ENCODE peak calls at places on chromosomes 11 and 22, in four cellular contexts. F is spleen; S is naive thymus-derived CD4-positive, alpha-beta T cell; Y is tibial nerve. B is an unnamed sample.

GRCh38 chr11:1770061-1770460 is 6.3 kb upstream of the CTSD start:
- DNase-seq in F (peak; percentile 54), S (no peak), Y (no peak), B (no peak)

GRCh38 chr11:416757-417621 is 2.2 kb upstream of the SIGIRR start:
- DNase-seq in F (peak; percentile 93), S (peak; percentile 47), Y (no peak), B (peak; percentile 38)

GRCh38 chr22:38724176-38724575 is 18.4 kb downstream of the GTPBP1 start:
- DNase-seq in F (no peak), S (no peak), Y (no peak), B (no peak)

GRCh38 chr22:17120281-17120680 is 879 bp downstream of the TMEM121B start:
- DNase-seq in F (peak; percentile 89), S (peak; percentile 58), Y (no peak), B (peak; percentile 62)

GRCh38 chr22:45253039-45253641 is 12.4 kb upstream of the KIAA0930 start:
- DNase-seq in F (no peak), S (no peak), Y (no peak), B (no peak)

GRCh38 chr11:336666-337002 is 16.0 kb upstream of the IFITM3 start:
- DNase-seq in F (peak; percentile 12), S (no peak), Y (no peak), B (no peak)

GRCh38 chr11:17992916-17993315 is 19.9 kb downstream of the SERGEF start:
- DNase-seq in F (no peak), S (no peak), Y (no peak), B (no peak)

GRCh38 chr11:112605093-112605666 is 344.5 kb upstream of the PLET1 start:
- DNase-seq in F (no peak), S (no peak), Y (no peak), B (no peak)

GRCh38 chr11:16125796-16126195 is 230.6 kb downstream of the SOX6 start:
- DNase-seq in F (no peak), S (no peak), Y (no peak), B (no peak)

GRCh38 chr22:44888491-44888941 is 121.3 kb downstream of the PHF21B start:
- DNase-seq in F (no peak), S (no peak), Y (no peak), B (no peak)

GRCh38 chr22:23514317-23515038 is 65.6 kb downstream of the IGLL1 start:
- DNase-seq in F (no peak), S (no peak), Y (no peak), B (no peak)

GRCh38 chr22:33653525-33654063 is 266.7 kb downstream of the LARGE1 start:
- DNase-seq in F (no peak), S (no peak), Y (no peak), B (no peak)

GRCh38 chr11:134382830-134383229 is 29.2 kb downstream of the B3GAT1 start:
- DNase-seq in F (no peak), S (no peak), Y (no peak), B (no peak)

GRCh38 chr11:71267807-71268421 is 15.5 kb upstream of the SHANK2 start:
- DNase-seq in F (no peak), S (no peak), Y (no peak), B (no peak)

GRCh38 chr11:108970221-108970991 is 305.5 kb downstream of the DDX10 start:
- DNase-seq in F (no peak), S (no peak), Y (no peak), B (no peak)

GRCh38 chr22:37544955-37545702 is 15.2 kb upstream of the CDC42EP1 start:
- DNase-seq in F (no peak), S (peak; percentile 37), Y (no peak), B (peak; percentile 28)

GRCh38 chr11:117931971-117932370 is 2.8 kb upstream of the TMPRSS13 start:
- DNase-seq in F (peak; percentile 69), S (peak; percentile 19), Y (no peak), B (no peak)

GRCh38 chr22:32202539-32203180 is 2.2 kb downstream of the RFPL2 start:
- DNase-seq in F (no peak), S (peak; percentile 24), Y (no peak), B (peak; percentile 42)

GRCh38 chr11:36431429-36432092 is 78.5 kb downstream of the TRAF6 start:
- DNase-seq in F (no peak), S (no peak), Y (no peak), B (no peak)

GRCh38 chr11:69962152-69962551 is 116.0 kb upstream of the ANO1 start:
- DNase-seq in F (no peak), S (no peak), Y (no peak), B (no peak)

GRCh38 chr11:76371170-76371569 is 9.8 kb downstream of the THAP12 start:
- DNase-seq in F (no peak), S (no peak), Y (no peak), B (no peak)

GRCh38 chr11:67640021-67640757 is 626 bp upstream of the TBX10 start:
- DNase-seq in F (peak; percentile 87), S (peak; percentile 33), Y (no peak), B (peak; percentile 51)

GRCh38 chr11:126997196-126997595 is 3.4 kb downstream of the KIRREL3 start:
- DNase-seq in F (no peak), S (no peak), Y (no peak), B (no peak)

GRCh38 chr11:113542420-113542819 is 67.2 kb upstream of the DRD2 start:
- DNase-seq in F (no peak), S (no peak), Y (no peak), B (no peak)

GRCh38 chr11:106420048-106420665 is 342.7 kb downstream of the AASDHPPT start:
- DNase-seq in F (no peak), S (no peak), Y (no peak), B (no peak)

GRCh38 chr11:114758627-114759026 is 80.3 kb downstream of the NXPE2 start:
- DNase-seq in F (no peak), S (no peak), Y (no peak), B (no peak)

GRCh38 chr11:117919326-117920275 is 9.6 kb downstream of the TMPRSS13 start:
- DNase-seq in F (peak; percentile 64), S (no peak), Y (no peak), B (no peak)

GRCh38 chr11:8015753-8016239 is 28.7 kb downstream of the EIF3F start:
- DNase-seq in F (no peak), S (no peak), Y (no peak), B (no peak)

GRCh38 chr11:125287467-125288232 is 123.1 kb downstream of the PKNOX2 start:
- DNase-seq in F (no peak), S (no peak), Y (no peak), B (no peak)

GRCh38 chr11:29260939-29261705 is 755.7 kb downstream of the KCNA4 start:
- DNase-seq in F (no peak), S (no peak), Y (no peak), B (no peak)

GRCh38 chr11:85170184-85170583 is 457.0 kb downstream of the DLG2 start:
- DNase-seq in F (no peak), S (no peak), Y (no peak), B (no peak)

GRCh38 chr22:24894998-24895397 is 51.5 kb downstream of the LHFPL7 start:
- DNase-seq in F (no peak), S (no peak), Y (peak; percentile 60), B (no peak)

GRCh38 chr11:46675288-46675851 is 25.0 kb downstream of the ARHGAP1 start:
- DNase-seq in F (peak; percentile 68), S (no peak), Y (peak; percentile 57), B (no peak)

GRCh38 chr11:111081021-111081511 is 164.5 kb upstream of the POU2AF2 start:
- DNase-seq in F (no peak), S (no peak), Y (no peak), B (no peak)

GRCh38 chr22:49150801-49151221 is 676.9 kb downstream of the BRD1 start:
- DNase-seq in F (peak; percentile 62), S (no peak), Y (no peak), B (no peak)

GRCh38 chr22:36453855-36454378 is 27.5 kb downstream of the TXN2 start:
- DNase-seq in F (no peak), S (no peak), Y (no peak), B (no peak)
- H3K4me1 ChIP-seq in F (peaks cover 51% of the 10 kb centered on the region), S (peaks cover 48% of the 10 kb centered on the region), Y (no peaks in the 10 kb centered on the region), B (peaks cover 66% of the 10 kb centered on the region)

GRCh38 chr11:102630598-102631448 is 5.7 kb upstream of the MMP20 start:
- DNase-seq in F (no peak), S (no peak), Y (no peak), B (no peak)
- H3K27ac ChIP-seq in F (no peak overlapping the region), S (no peak overlapping the region), Y (no peak overlapping the region), B (no peak overlapping the region)

GRCh38 chr11:12695221-12695794 is 21.1 kb downstream of the TEAD1 start:
- DNase-seq in F (no peak), S (no peak), Y (no peak), B (no peak)

GRCh38 chr11:12692238-12693074 is 18.2 kb downstream of the TEAD1 start:
- DNase-seq in F (no peak), S (no peak), Y (peak; percentile 71), B (no peak)

GRCh38 chr11:12694182-12694531 is 19.9 kb downstream of the TEAD1 start:
- DNase-seq in F (no peak), S (no peak), Y (no peak), B (no peak)

GRCh38 chr11:12693075-12693473 is 18.9 kb downstream of the TEAD1 start:
- DNase-seq in F (no peak), S (no peak), Y (no peak), B (no peak)

DNA sequence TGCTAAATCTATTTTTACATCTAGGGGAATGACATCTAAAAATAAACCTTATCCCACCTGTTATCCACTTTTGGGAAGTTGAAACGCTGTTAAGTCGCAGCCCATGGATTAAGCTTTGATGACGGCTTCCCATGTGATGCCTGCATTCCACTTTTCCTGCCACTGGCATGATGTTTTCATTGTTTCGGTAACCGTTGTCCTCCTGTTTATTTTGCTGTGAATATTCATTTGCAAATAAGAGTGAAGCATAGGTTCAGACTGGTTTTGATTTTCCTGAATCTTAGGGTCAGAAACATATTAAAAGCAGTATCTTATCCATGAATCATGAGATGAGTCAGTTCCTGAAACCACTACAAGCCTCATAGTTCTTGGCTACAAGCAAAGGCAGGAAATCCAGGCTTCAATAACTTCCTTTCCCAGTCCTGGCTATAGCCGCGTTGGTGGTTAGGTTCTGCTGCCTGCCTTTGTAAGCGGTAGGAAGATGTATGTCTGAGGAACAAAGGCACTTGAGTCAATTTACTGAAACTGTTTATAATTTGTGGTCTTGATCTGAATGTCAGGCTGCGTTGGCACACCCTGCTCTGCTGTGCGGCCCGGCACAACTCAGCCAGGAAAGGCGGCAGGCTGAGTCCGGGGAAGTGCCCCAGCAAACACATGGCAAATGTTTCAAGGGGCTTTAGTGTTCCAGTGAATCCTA is 19.4 kb downstream of the TEAD1 start:
- DNase-seq in F (no peak), S (no peak), Y (peak; percentile 17), B (no peak)
- H3K4me1 ChIP-seq in F (peaks cover 18% of the 10 kb centered on the region), S (peaks cover 5% of the 10 kb centered on the region), Y (no peaks in the 10 kb centered on the region), B (peaks cover 9% of the 10 kb centered on the region)

GRCh38 chr22:21683401-21683811 is 17.6 kb downstream of the PPIL2 start:
- DNase-seq in F (no peak), S (no peak), Y (no peak), B (no peak)
- H3K27ac ChIP-seq in F (no peak overlapping the region), S (no peak overlapping the region), Y (no peak overlapping the region), B (no peak overlapping the region)

DNA sequence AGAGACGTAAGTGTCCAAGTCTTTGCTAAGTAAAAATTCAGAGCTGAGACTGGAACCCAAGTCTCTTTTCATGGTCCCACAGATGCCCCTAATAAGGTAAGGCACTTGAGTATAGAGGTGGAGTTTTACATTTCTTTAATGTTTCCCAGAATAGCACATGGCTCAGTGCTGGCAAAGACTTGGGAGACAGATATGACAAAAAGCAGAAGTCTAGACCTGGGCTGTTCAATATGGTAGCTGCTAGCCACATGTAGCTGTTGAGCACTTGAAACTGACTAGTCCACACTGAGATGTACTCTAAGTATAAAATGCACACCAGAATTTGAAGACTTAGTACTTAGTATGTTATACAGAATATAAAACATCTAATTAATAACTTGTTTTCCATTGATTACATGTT is 17.6 kb downstream of the VSTM5 start:
- DNase-seq in F (no peak), S (no peak), Y (no peak), B (no peak)
- H3K4me1 ChIP-seq in F (no peaks in the 10 kb centered on the region), S (no peaks in the 10 kb centered on the region), Y (no peaks in the 10 kb centered on the region), B (no peaks in the 10 kb centered on the region)

B was measured in CD4-positive, alpha-beta memory T cell.